ENCODE peak calls at places on chromosomes 12 and 14, in six cellular contexts. Q is NCI-H2029, T is Calu3, V is amniotic stem cell, A is testis, E is activated T-cell treated with anti-CD3 and anti-CD28 coated beads for 4 hours. F is an unnamed sample.
A peak's percentile ranks its signal among the peaks of the same experiment; 100 is the strongest.

GRCh38 chr12:56046027-56046780 is 4.5 kb downstream of the RPS26 start:
- DNase-seq in Q (no peak), T (no peak), V (no peak), A (no peak), E (no peak), F (no peak)

GRCh38 chr12:105812356-105812755 is 326.4 kb downstream of the NUAK1 start:
- DNase-seq in Q (no peak), T (no peak), V (no peak), A (no peak), E (no peak), F (no peak)

GRCh38 chr12:25648460-25648859 is 95.4 kb upstream of the LMNTD1 start:
- DNase-seq in Q (no peak), T (peak; percentile 40), V (peak; percentile 50), A (peak; percentile 16), E (no peak), F (peak; percentile 14)

GRCh38 chr14:61698216-61698980 is 3.1 kb downstream of the HIF1A start:
- DNase-seq in Q (no peak), T (no peak), V (no peak), A (no peak), E (no peak), F (no peak)

GRCh38 chr14:75434557-75435248 is 6.9 kb downstream of the JDP2 start:
- DNase-seq in Q (no peak), T (no peak), V (no peak), A (no peak), E (no peak), F (no peak)

GRCh38 chr12:93712204-93712603 is 35.0 kb downstream of the CRADD start:
- DNase-seq in Q (no peak), T (no peak), V (no peak), A (no peak), E (no peak), F (no peak)

GRCh38 chr14:95979339-95980042 is 59.7 kb upstream of the C14orf132 start:
- DNase-seq in Q (no peak), T (no peak), V (no peak), A (no peak), E (no peak), F (no peak)

GRCh38 chr14:73714656-73715081 is 485 bp upstream of the PNMA1 start:
- DNase-seq in Q (no peak), T (no peak), V (no peak), A (peak; percentile 40), E (no peak), F (peak; percentile 36)

GRCh38 chr12:49283541-49284429 is 11.2 kb upstream of the PRPH start:
- DNase-seq in Q (no peak), T (no peak), V (no peak), A (no peak), E (no peak), F (no peak)

GRCh38 chr14:70259420-70259819 is 70.7 kb upstream of the SLC8A3 start:
- DNase-seq in Q (no peak), T (no peak), V (no peak), A (no peak), E (no peak), F (no peak)

GRCh38 chr12:120961604-120962486 is 16.5 kb upstream of the HNF1A start:
- DNase-seq in Q (no peak), T (peak; percentile 80), V (no peak), A (peak; percentile 48), E (no peak), F (no peak)

GRCh38 chr12:43899574-43899973 is 63.7 kb downstream of the TMEM117 start:
- DNase-seq in Q (no peak), T (no peak), V (no peak), A (no peak), E (no peak), F (no peak)

GRCh38 chr12:75482636-75483035 is 2.1 kb downstream of the GLIPR1 start:
- DNase-seq in Q (no peak), T (no peak), V (no peak), A (no peak), E (no peak), F (no peak)

GRCh38 chr12:15851919-15852318 is 30.3 kb upstream of the STRAP start:
- DNase-seq in Q (no peak), T (no peak), V (no peak), A (no peak), E (no peak), F (peak; percentile 30)

GRCh38 chr14:96901227-96901626 is 104.0 kb downstream of the VRK1 start:
- DNase-seq in Q (no peak), T (no peak), V (no peak), A (no peak), E (no peak), F (no peak)

GRCh38 chr14:102485693-102486512 is 23.7 kb downstream of the ANKRD9 start:
- DNase-seq in Q (no peak), T (no peak), V (no peak), A (peak; percentile 42), E (no peak), F (no peak)

F was measured in RWPE1.